ENCODE peak calls at places on chromosome 17, in nine cellular contexts. B, J, M, T, V, K, E, L and C are unnamed samples.

GRCh38 chr17:17515921-17516295 is 19.7 kb upstream of the RASD1 start:
- DNase-seq in B (no peak), J (no peak), M (peak), T (no peak), V (no peak), K (no peak), E (no peak), L (no peak), C (no peak)

GRCh38 chr17:15655162-15655561 is 28.9 kb downstream of the TRIM16 start:
- DNase-seq in B (no peak), J (no peak), M (no peak), T (no peak), V (no peak), K (no peak), E (no peak), L (no peak), C (no peak)

GRCh38 chr17:41518789-41519449 is at the start of gene KRT15:
- DNase-seq in B (no peak), J (no peak), M (no peak), T (no peak), V (peak), K (peak), E (no peak), L (no peak), C (peak)

GRCh38 chr17:30352247-30352814 is 18.5 kb upstream of the TMIGD1 start:
- DNase-seq in B (no peak), J (no peak), M (no peak), T (no peak), V (no peak), K (no peak), E (no peak), L (no peak), C (no peak)

GRCh38 chr17:11896199-11896598 is 101.1 kb downstream of the ZNF18 start:
- DNase-seq in B (no peak), J (no peak), M (no peak), T (no peak), V (no peak), K (no peak), E (no peak), L (no peak), C (no peak)

GRCh38 chr17:6498798-6499540 is 54.7 kb downstream of the PIMREG start:
- DNase-seq in B (no peak), J (no peak), M (no peak), T (peak), V (no peak), K (no peak), E (no peak), L (no peak), C (no peak)

GRCh38 chr17:40909755-40910154 is 24.7 kb upstream of the KRT20 start:
- DNase-seq in B (no peak), J (no peak), M (no peak), T (no peak), V (no peak), K (no peak), E (no peak), L (no peak), C (no peak)

GRCh38 chr17:61482467-61482866 is 30.2 kb downstream of the TBX4 start:
- DNase-seq in B (no peak), J (no peak), M (no peak), T (no peak), V (no peak), K (no peak), E (no peak), L (no peak), C (no peak)

GRCh38 chr17:43967251-43967875 is 13.6 kb upstream of the PYY start:
- DNase-seq in B (no peak), J (no peak), M (peak), T (no peak), V (no peak), K (no peak), E (no peak), L (no peak), C (no peak)

GRCh38 chr17:48483471-48484131 is 47.2 kb downstream of the HOXB1 start:
- DNase-seq in B (no peak), J (peak), M (no peak), T (no peak), V (no peak), K (peak), E (peak), L (peak), C (no peak)

GRCh38 chr17:36182176-36183000 is 6.0 kb upstream of the TBC1D3B start:
- DNase-seq in B (no peak), J (no peak), M (peak), T (no peak), V (no peak), K (no peak), E (no peak), L (no peak), C (no peak)

GRCh38 chr17:34464812-34465211 is 101.8 kb upstream of the CCL1 start:
- DNase-seq in B (no peak), J (no peak), M (no peak), T (no peak), V (no peak), K (peak), E (no peak), L (no peak), C (no peak)

GRCh38 chr17:80468222-80468621 is 8.2 kb downstream of the NPTX1 start:
- DNase-seq in B (no peak), J (no peak), M (no peak), T (no peak), V (no peak), K (no peak), E (no peak), L (no peak), C (no peak)

GRCh38 chr17:80790981-80791742 is 200.5 kb upstream of the CHMP6 start:
- DNase-seq in B (no peak), J (no peak), M (no peak), T (no peak), V (no peak), K (no peak), E (no peak), L (no peak), C (no peak)

GRCh38 chr17:39623356-39623950 is 3.3 kb upstream of the PPP1R1B start:
- DNase-seq in B (peak), J (no peak), M (peak), T (peak), V (peak), K (peak), E (peak), L (peak), C (peak)

GRCh38 chr17:16477255-16477654 is 14.7 kb downstream of the LRRC75A start:
- DNase-seq in B (no peak), J (peak), M (no peak), T (no peak), V (no peak), K (no peak), E (no peak), L (no peak), C (no peak)

GRCh38 chr17:31052187-31052889 is 42.4 kb upstream of the NF1 start:
- DNase-seq in B (no peak), J (peak), M (peak), T (no peak), V (no peak), K (no peak), E (no peak), L (no peak), C (no peak)

GRCh38 chr17:82358467-82359350 is at the start of gene TEX19:
- DNase-seq in B (no peak), J (no peak), M (no peak), T (no peak), V (peak), K (peak), E (no peak), L (no peak), C (no peak)

GRCh38 chr17:19288453-19288852 is 51.3 kb downstream of the EPN2 start:
- DNase-seq in B (no peak), J (no peak), M (no peak), T (no peak), V (no peak), K (no peak), E (no peak), L (no peak), C (no peak)

GRCh38 chr17:30219833-30220232 is 15.7 kb downstream of the SLC6A4 start:
- DNase-seq in B (no peak), J (no peak), M (no peak), T (no peak), V (no peak), K (no peak), E (no peak), L (no peak), C (no peak)

GRCh38 chr17:81173761-81174160 is 7.7 kb upstream of the AATK start:
- DNase-seq in B (no peak), J (no peak), M (no peak), T (no peak), V (no peak), K (no peak), E (no peak), L (no peak), C (no peak)

GRCh38 chr17:67223924-67224323 is 21.1 kb downstream of the HELZ start:
- DNase-seq in B (no peak), J (no peak), M (no peak), T (no peak), V (no peak), K (no peak), E (no peak), L (no peak), C (no peak)

GRCh38 chr17:47720196-47720595 is 12.8 kb upstream of the TBX21 start:
- DNase-seq in B (no peak), J (no peak), M (no peak), T (no peak), V (no peak), K (no peak), E (no peak), L (no peak), C (no peak)